ENCODE peak calls at places on chromosomes 11 and 22, in five cellular contexts. W is astrocyte of the spinal cord, F is body of pancreas, U is HFFc6, Z is colonic mucosa. J is an unnamed sample.

GRCh38 chr22:47596176-47596690 is 833.8 kb downstream of the TBC1D22A start:
- DNase-seq in Z (no peak), F (no peak), U (no peak), W (no peak), J (no peak)

GRCh38 chr22:27614291-27615007 is 187.1 kb downstream of the MN1 start:
- DNase-seq in U (no peak), W (no peak), F (no peak), Z (no peak), J (no peak)

GRCh38 chr11:128519353-128519752 is 68.0 kb downstream of the ETS1 start:
- DNase-seq in Z (no peak), W (no peak), U (no peak), F (no peak), J (no peak)

GRCh38 chr11:125433454-125434121 is 62.5 kb downstream of the FEZ1 start:
- DNase-seq in F (peak), Z (no peak), U (peak), W (peak), J (no peak)

GRCh38 chr22:17368144-17368726 is 1.0 kb upstream of the CECR2 start:
- DNase-seq in F (no peak), U (no peak), W (no peak), Z (no peak), J (no peak)

GRCh38 chr22:16829985-16830384 is 4.8 kb upstream of the XKR3 start:
- DNase-seq in W (no peak), Z (no peak), F (no peak), U (no peak), J (no peak)

GRCh38 chr11:115656684-115657083 is 152.5 kb upstream of the CADM1 start:
- DNase-seq in U (no peak), W (no peak), Z (peak), F (no peak), J (no peak)

GRCh38 chr11:113550179-113550578 is 75.0 kb upstream of the DRD2 start:
- DNase-seq in Z (no peak), U (no peak), F (no peak), W (no peak), J (no peak)

GRCh38 chr22:29260031-29260560 is 7.7 kb downstream of the RHBDD3 start:
- DNase-seq in U (no peak), F (no peak), W (no peak), Z (no peak), J (no peak)

DNA sequence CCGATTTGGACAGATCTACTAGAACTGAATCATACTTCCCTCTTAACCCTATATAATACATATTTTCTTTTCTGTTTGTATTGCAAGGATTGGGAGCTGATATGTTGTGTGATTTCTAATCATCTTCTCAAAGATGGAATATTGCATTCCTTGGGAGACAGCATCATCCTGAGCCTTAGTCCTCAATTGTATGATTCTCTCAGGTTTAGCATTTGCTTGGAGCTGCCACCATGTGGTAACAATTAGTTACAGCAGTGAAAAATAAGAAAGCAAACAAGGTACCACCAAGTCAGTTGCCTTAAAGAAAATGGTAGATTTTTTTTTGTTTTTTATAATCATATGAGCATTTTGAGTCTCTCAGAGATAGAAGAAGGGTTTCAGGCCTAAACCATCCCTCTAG is 11.9 kb downstream of the SNX19 start:
- DNase-seq in Z (no peak), F (no peak), W (peak), U (no peak), J (no peak)
- TF ChIP-seq CTCF in Z (peak), F (peak), W (peak), U (peak), J (peak)

DNA sequence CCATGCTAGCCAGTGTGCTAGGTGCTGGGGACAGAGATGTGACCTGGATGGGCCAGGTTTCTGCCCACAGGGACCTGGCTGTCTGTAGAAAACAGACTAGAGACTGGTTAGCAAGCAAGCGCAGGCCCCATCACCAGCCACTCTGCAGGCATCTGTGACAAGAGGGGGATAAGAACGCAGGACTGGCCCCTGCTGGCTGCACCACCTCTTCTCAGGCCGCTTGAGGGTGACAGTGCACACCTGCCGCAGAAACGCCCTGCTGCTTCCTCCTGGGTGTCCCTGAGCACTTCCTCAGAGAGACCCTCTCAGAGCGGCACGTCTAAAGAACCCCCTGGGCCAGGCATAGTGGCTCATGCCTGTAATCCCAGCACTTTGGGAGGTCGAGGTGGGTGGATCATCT is 5.9 kb upstream of the PICK1 start:
- DNase-seq in U (no peak), W (no peak), F (no peak), Z (no peak), J (no peak)
- TF ChIP-seq CTCF in U (no peak), W (no peak), F (no peak), Z (no peak), J (no peak)

GRCh38 chr11:18804621-18805020 is 13.0 kb upstream of the PTPN5 start:
- DNase-seq in U (no peak), Z (no peak), F (no peak), W (no peak), J (no peak)

GRCh38 chr11:18798941-18799469 is 7.4 kb upstream of the PTPN5 start:
- DNase-seq in F (no peak), U (no peak), Z (no peak), W (no peak), J (no peak)

GRCh38 chr11:18802381-18803257 is 11.0 kb upstream of the PTPN5 start:
- DNase-seq in F (peak), U (peak), Z (peak), W (peak), J (peak)
- TF ChIP-seq CTCF in F (peak), U (peak), Z (peak), W (peak), J (peak)

DNA sequence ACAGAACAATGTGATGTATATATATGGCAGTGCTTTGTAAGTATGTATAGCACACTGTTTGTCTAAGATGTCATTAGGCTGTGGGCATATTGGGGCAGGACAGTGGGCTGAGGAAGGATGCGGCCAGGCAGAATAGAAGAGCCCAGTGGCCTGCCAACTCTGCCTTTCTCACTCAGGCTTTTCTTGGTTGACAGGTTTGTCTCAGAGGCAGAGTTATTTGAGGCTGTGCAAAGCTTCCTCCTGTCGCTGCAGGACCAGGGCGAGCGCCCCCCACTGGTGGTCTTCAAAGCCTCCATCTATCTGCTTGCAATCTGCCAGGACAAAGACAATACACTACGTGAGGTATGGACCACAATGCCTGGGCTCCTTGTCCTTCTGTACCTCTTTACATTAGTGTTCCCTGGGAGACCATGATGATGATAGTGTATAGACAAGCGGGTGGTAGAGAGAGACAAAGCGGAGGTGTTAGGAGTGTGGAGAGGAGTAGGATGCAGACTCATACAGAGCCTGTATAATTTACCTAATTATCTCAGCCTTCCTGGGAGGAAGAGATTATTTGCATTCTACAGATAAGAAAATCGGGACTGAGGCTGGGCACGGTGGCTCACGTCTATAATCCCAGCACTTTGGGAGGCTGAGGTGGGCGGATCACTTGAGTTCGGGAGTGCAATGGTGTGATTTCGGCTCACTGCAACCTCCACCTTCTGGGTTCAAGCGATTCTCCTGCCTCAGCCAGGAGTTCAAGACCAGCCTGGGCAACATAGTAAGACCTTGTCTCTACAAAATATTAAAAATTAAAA is 37.3 kb upstream of the CCDC134 start:
- DNase-seq in F (peak), W (no peak), U (no peak), Z (peak), J (no peak)
- TF ChIP-seq CTCF in F (no peak), W (peak), U (peak), Z (no peak), J (peak)

GRCh38 chr22:38565441-38565840 is 4.5 kb downstream of the DMC1 start:
- DNase-seq in Z (no peak), F (no peak), W (no peak), U (no peak), J (no peak)
- TF ChIP-seq CTCF in Z (no peak), F (no peak), W (no peak), U (no peak), J (no peak)

GRCh38 chr11:76562541-76562940 is 108.0 kb downstream of the LRRC32 start:
- DNase-seq in U (no peak), F (no peak), W (no peak), Z (no peak), J (no peak)

GRCh38 chr11:76567261-76567660 is 103.3 kb downstream of the LRRC32 start:
- DNase-seq in F (no peak), U (no peak), Z (no peak), W (no peak), J (no peak)

GRCh38 chr11:76561245-76561644 is 109.3 kb downstream of the LRRC32 start:
- DNase-seq in F (no peak), Z (no peak), U (no peak), W (no peak), J (no peak)

GRCh38 chr11:76566811-76567210 is 103.7 kb downstream of the LRRC32 start:
- DNase-seq in W (no peak), F (no peak), U (no peak), Z (no peak), J (no peak)

DNA sequence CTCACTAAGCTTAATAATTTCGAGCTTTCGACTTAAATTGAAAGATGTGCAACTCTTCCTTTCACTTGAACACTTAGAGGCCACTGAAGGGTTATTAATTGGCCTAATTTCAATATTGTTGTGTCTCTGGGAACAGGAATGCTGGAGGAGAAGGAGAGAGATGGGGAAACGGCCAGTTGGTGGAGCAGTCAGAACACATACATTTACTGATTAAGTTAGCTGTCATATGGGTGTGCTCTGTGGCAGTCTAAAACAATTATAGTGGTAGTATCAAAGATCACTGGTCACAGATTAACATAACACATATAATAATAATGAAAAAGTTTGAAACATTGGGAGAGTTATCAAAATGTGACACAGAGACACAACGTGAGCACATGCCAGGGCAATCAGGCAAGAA is 106.1 kb downstream of the LRRC32 start:
- DNase-seq in Z (no peak), F (no peak), U (no peak), W (no peak), J (no peak)
- TF ChIP-seq CTCF in Z (no peak), F (no peak), U (no peak), W (no peak), J (no peak)

GRCh38 chr22:37183432-37184379 is 4.3 kb downstream of the C1QTNF6 start:
- DNase-seq in Z (no peak), U (no peak), W (no peak), F (no peak), J (no peak)
- TF ChIP-seq CTCF in Z (no peak), U (no peak), W (no peak), F (no peak), J (no peak)

DNA sequence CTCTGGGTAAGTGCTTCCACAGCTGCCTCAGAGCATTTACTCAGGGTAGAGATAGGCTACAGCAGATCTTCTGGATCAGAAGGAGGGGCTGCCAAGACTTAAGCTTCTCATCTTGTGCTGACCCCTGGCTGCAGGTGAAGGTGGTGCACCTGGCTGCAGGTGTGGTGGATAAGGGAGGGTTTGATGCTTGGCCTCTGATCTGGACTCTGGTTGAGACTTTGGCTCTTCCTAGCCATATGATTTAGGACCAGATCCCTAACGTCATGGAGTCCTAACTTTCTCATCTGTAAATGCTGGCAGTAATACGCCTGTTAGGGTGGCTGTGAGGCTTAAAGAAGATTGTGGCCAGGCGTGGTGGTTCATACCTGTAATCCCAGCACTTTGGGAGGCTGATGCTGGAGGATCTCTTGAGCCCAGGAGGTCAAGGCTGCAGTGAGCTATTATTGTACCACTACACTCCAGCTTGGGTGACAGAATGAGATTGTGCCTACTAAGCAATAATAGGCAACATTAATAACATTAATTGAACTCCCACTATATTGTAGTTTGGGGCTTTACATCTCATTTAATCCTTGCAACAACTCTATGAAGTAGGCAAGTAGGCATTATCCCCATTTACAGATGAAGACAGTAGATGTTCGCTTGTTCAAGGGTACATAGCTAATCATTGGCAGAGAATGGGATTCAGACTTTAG is 10.7 kb downstream of the DTX4 start:
- DNase-seq in Z (peak), F (peak), U (no peak), W (no peak), J (no peak)
- TF ChIP-seq CTCF in Z (peak), F (peak), U (peak), W (peak), J (no peak)

GRCh38 chr22:21674611-21675010 is 8.8 kb downstream of the PPIL2 start:
- DNase-seq in W (no peak), Z (no peak), U (no peak), F (no peak), J (no peak)

GRCh38 chr22:21669026-21669425 is 3.2 kb downstream of the PPIL2 start:
- DNase-seq in Z (no peak), F (peak), W (no peak), U (no peak), J (no peak)

GRCh38 chr22:21677606-21678443 is 12.0 kb downstream of the PPIL2 start:
- DNase-seq in Z (no peak), U (no peak), W (no peak), F (peak), J (no peak)

GRCh38 chr22:21672107-21672629 is 6.4 kb downstream of the PPIL2 start:
- DNase-seq in U (no peak), F (no peak), W (no peak), Z (no peak), J (no peak)

DNA sequence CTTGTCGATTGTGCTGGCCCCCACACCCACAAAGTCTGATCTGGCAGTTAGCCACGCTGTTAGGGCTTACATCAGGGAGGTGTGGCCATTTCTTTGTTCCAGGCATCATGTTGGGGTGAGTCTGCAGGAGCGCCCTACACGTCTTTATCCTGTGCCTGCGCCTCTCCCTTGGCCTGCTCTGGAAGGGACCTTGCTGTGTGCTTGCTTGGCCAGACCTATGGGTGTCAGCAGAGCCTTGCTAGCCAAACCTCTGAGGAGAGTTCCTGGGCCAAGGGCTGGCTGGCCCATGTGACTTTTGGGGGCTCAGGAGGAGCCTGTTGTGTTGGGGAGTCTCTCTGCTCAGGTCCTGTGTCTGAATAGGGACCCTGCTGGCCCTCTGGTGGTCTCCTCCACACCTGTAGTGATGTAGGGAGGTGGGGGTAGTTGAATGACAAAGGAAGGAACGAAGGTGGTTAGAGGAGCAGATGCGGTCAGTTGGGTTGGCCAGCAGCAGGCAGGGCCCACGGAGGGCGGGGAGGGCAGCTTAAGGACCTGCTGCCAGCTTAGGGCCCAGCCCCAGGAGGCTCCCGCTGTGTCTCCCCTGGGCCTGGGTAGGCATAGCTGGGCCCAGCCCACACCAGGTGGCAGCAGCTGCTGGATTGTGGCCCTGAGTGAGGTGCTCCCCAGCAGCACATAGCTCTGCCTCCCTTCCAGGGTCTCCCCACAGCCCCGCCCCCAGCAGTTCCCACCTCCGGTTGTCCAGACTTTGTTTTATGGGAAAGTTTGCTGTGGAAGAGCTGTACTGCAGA is 7.9 kb downstream of the PPIL2 start:
- DNase-seq in U (no peak), F (no peak), Z (no peak), W (no peak), J (no peak)
- TF ChIP-seq CTCF in U (no peak), F (no peak), Z (no peak), W (no peak), J (no peak)

DNA sequence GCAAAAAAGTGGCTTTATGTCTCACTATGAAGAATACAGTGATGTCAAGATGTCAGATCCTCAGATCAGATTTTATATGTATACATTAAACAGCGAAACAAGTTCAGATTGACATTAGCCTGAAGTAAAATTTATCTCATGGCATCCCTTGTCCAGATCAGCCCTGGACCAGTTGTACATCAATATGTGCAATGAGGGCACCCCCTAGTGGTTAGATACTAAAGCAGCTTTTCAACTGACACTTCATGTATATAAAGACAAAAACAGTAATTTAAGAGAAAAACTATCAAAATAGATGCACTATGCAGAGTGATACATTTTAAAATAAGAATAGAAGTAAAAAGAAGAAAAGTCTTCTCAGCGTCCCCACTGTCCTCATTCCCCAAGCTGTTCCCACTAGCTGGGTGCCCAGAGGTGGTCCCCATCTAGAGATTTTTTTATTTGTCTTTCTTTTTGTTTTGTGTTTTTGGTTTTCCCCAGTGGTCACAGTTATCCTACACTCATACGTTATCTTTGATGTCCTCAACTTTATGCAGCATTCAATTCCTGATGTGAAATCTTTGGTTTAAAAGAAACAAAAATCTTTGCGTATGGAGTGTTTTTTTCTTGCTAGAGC is 2193.4 kb upstream of the RAG2 start:
- DNase-seq in F (peak), W (peak), Z (peak), U (peak), J (peak)
- TF ChIP-seq CTCF in F (peak), W (peak), Z (peak), U (peak), J (peak)